ENCODE peak calls at places on chromosomes 2 and 18, in nine cellular contexts. N is B cell; R is NCI-H1092; V is caudate nucleus; J is amygdala; Z is stomach; Q is HTR-8/SVneo; L is putamen; X is stimulated activated CD8-positive, alpha-beta memory T cell treated with anti-CD3 and anti-CD28 coated beads, Interleukin-7, amount 100 ng/mL, for 4 hours. K is an unnamed sample.

GRCh38 chr2:131026914-131027313 is 66.3 kb downstream of the FAM168B start:
- DNase-seq in N (no peak), R (no peak), V (no peak), J (no peak), Z (no peak), Q (no peak), L (no peak), X (no peak), K (no peak)

GRCh38 chr2:172921538-172922236 is 154.0 kb upstream of the MAP3K20 start:
- DNase-seq in N (no peak), R (no peak), V (no peak), J (no peak), Z (no peak), Q (no peak), L (no peak), X (no peak), K (no peak)

GRCh38 chr2:235979753-235980459 is 188.3 kb downstream of the GBX2 start:
- DNase-seq in N (no peak), R (peak; percentile 78), V (no peak), J (peak; percentile 7), Z (no peak), Q (no peak), L (no peak), X (no peak), K (no peak)

GRCh38 chr2:40432916-40433315 is 19.0 kb downstream of the SLC8A1 start:
- DNase-seq in N (no peak), R (no peak), V (no peak), J (no peak), Z (no peak), Q (no peak), L (no peak), X (no peak), K (no peak)

GRCh38 chr2:8639122-8639635 is 42.7 kb upstream of the ID2 start:
- DNase-seq in N (no peak), R (no peak), V (no peak), J (no peak), Z (no peak), Q (no peak), L (no peak), X (no peak), K (no peak)

GRCh38 chr2:181784556-181784955 is 104.2 kb upstream of the NEUROD1 start:
- DNase-seq in N (no peak), R (no peak), V (no peak), J (no peak), Z (no peak), Q (peak; percentile 21), L (no peak), X (no peak), K (no peak)

GRCh38 chr2:2932189-2932588 is 445.4 kb downstream of the EIPR1 start:
- DNase-seq in N (no peak), R (no peak), V (no peak), J (no peak), Z (no peak), Q (no peak), L (no peak), X (no peak), K (no peak)

GRCh38 chr2:120108749-120109148 is 95.9 kb downstream of the EPB41L5 start:
- DNase-seq in N (no peak), R (no peak), V (no peak), J (no peak), Z (no peak), Q (no peak), L (no peak), X (no peak), K (no peak)

GRCh38 chr2:219569041-219569440 is 2.3 kb downstream of the OBSL1 start:
- DNase-seq in N (no peak), R (no peak), V (no peak), J (no peak), Z (no peak), Q (no peak), L (no peak), X (no peak), K (no peak)

GRCh38 chr18:7897119-7897518 is 330.0 kb downstream of the PTPRM start:
- DNase-seq in N (no peak), R (no peak), V (no peak), J (no peak), Z (no peak), Q (no peak), L (no peak), X (no peak), K (no peak)

GRCh38 chr2:131037398-131038257 is 55.6 kb downstream of the FAM168B start:
- DNase-seq in N (no peak), R (no peak), V (no peak), J (no peak), Z (no peak), Q (no peak), L (no peak), X (no peak), K (no peak)

GRCh38 chr18:10771053-10771709 is 245.4 kb downstream of the NAPG start:
- DNase-seq in N (no peak), R (no peak), V (no peak), J (no peak), Z (no peak), Q (peak; percentile 7), L (no peak), X (no peak), K (no peak)

GRCh38 chr2:98897746-98898145 is 38.3 kb downstream of the CRACDL start:
- DNase-seq in N (no peak), R (no peak), V (no peak), J (no peak), Z (no peak), Q (no peak), L (no peak), X (no peak), K (no peak)

GRCh38 chr2:25380586-25381360 is 39.0 kb upstream of the DNMT3A start:
- DNase-seq in N (no peak), R (no peak), V (no peak), J (no peak), Z (peak; percentile 24), Q (no peak), L (no peak), X (no peak), K (no peak)

GRCh38 chr2:175371378-175371777 is 189.9 kb upstream of the ATP5MC3 start:
- DNase-seq in N (no peak), R (no peak), V (no peak), J (no peak), Z (no peak), Q (no peak), L (no peak), X (no peak), K (no peak)

GRCh38 chr2:215354771-215355695 is 43.2 kb downstream of the ATIC start:
- DNase-seq in N (no peak), R (no peak), V (no peak), J (no peak), Z (no peak), Q (no peak), L (no peak), X (no peak), K (no peak)

GRCh38 chr18:10122116-10122515 is 208.3 kb downstream of the VAPA start:
- DNase-seq in N (no peak), R (peak; percentile 74), V (no peak), J (no peak), Z (no peak), Q (peak; percentile 84), L (no peak), X (no peak), K (no peak)

GRCh38 chr2:234615643-234616356 is 118.9 kb upstream of the ARL4C start:
- DNase-seq in N (no peak), R (no peak), V (no peak), J (no peak), Z (no peak), Q (no peak), L (no peak), X (no peak), K (no peak)

GRCh38 chr2:169363570-169364150 is 1.3 kb upstream of the LRP2 start:
- DNase-seq in N (peak; percentile 51), R (no peak), V (no peak), J (peak; percentile 51), Z (no peak), Q (no peak), L (no peak), X (peak; percentile 20), K (peak; percentile 56)

GRCh38 chr2:54534625-54535024 is 78.5 kb downstream of the SPTBN1 start:
- DNase-seq in N (no peak), R (no peak), V (no peak), J (no peak), Z (no peak), Q (no peak), L (no peak), X (no peak), K (no peak)

GRCh38 chr2:203164311-203164935 is 74.4 kb upstream of the CYP20A1 start:
- DNase-seq in N (no peak), R (no peak), V (no peak), J (no peak), Z (no peak), Q (no peak), L (no peak), X (no peak), K (no peak)

GRCh38 chr2:218513676-218514075 is 54.5 kb downstream of the USP37 start:
- DNase-seq in N (no peak), R (no peak), V (no peak), J (no peak), Z (no peak), Q (no peak), L (no peak), X (no peak), K (no peak)

GRCh38 chr2:163554864-163555263 is 180.9 kb downstream of the FIGN start:
- DNase-seq in N (no peak), R (no peak), V (no peak), J (no peak), Z (no peak), Q (no peak), L (no peak), X (no peak), K (no peak)

GRCh38 chr2:238941262-238941792 is 93.4 kb downstream of the TWIST2 start:
- DNase-seq in N (no peak), R (no peak), V (no peak), J (no peak), Z (no peak), Q (no peak), L (no peak), X (no peak), K (no peak)

GRCh38 chr2:9206991-9207640 is 504 bp downstream of the ASAP2 start:
- DNase-seq in N (peak; percentile 13), R (no peak), V (no peak), J (no peak), Z (no peak), Q (no peak), L (no peak), X (no peak), K (peak; percentile 52)

GRCh38 chr2:132670104-132670960 is at the start of gene LYPD1:
- DNase-seq in N (no peak), R (peak; percentile 2), V (peak; percentile 53), J (peak; percentile 37), Z (no peak), Q (peak; percentile 29), L (no peak), X (no peak), K (no peak)

GRCh38 chr18:28814365-28814764 is 637.4 kb upstream of the CDH2 start:
- DNase-seq in N (no peak), R (no peak), V (no peak), J (no peak), Z (no peak), Q (no peak), L (no peak), X (no peak), K (no peak)

GRCh38 chr2:149278146-149278878 is 52.1 kb upstream of the LYPD6 start:
- DNase-seq in N (no peak), R (no peak), V (no peak), J (no peak), Z (no peak), Q (no peak), L (no peak), X (no peak), K (no peak)

GRCh38 chr2:218341381-218341780 is 15.3 kb upstream of the CATIP start:
- DNase-seq in N (no peak), R (no peak), V (no peak), J (no peak), Z (no peak), Q (no peak), L (no peak), X (no peak), K (no peak)

GRCh38 chr2:43269706-43270105 is 43.3 kb upstream of the ZFP36L2 start:
- DNase-seq in N (no peak), R (no peak), V (no peak), J (no peak), Z (peak; percentile 28), Q (no peak), L (no peak), X (no peak), K (no peak)

GRCh38 chr2:176494949-176495353 is 225.7 kb downstream of the MTX2 start:
- DNase-seq in N (no peak), R (no peak), V (peak; percentile 13), J (peak; percentile 4), Z (peak; percentile 26), Q (no peak), L (peak; percentile 15), X (no peak), K (no peak)